ENCODE peak calls at places on chromosomes 7 and 10, in ten cellular contexts. S is amniotic stem cell; P is C1 segment of cervical spinal cord; G is activated CD8-positive, alpha-beta memory T cell treated with anti-CD3 and anti-CD28 coated beads, Interleukin-2, amount 10 ng/mL, durations not matched to agents 7 days and 5 days; H is activated T-helper 1 cell treated with Interleukin-2 at 50 U/mL for 16 hours; Y is OCI-M1; X is endodermal cell; N is small intestine; U is T-helper 1 cell; E is activated CD4-positive, alpha-beta T cell treated with anti-CD3 and anti-CD28 coated beads for 48 hours. D is an unnamed sample.
A peak's percentile ranks its signal among the peaks of the same experiment; 100 is the strongest.

GRCh38 chr7:41879113-41879385 is 176.2 kb upstream of the INHBA start:
- DNase-seq in S (no peak), P (no peak), G (no peak), H (no peak), Y (peak; percentile 25), X (no peak), N (no peak), U (no peak), E (no peak), D (no peak)

GRCh38 chr10:124045245-124045644 is 48.2 kb downstream of the CHST15 start:
- DNase-seq in S (no peak), P (no peak), G (no peak), H (no peak), Y (no peak), X (no peak), N (no peak), U (no peak), E (no peak), D (no peak)

GRCh38 chr10:96960872-96961271 is 128.8 kb downstream of the LCOR start:
- DNase-seq in S (no peak), P (no peak), G (no peak), H (no peak), Y (no peak), X (no peak), N (no peak), U (no peak), E (no peak), D (no peak)

GRCh38 chr10:78134919-78135318 is 101.3 kb downstream of the RPS24 start:
- DNase-seq in S (no peak), P (no peak), G (no peak), H (no peak), Y (peak; percentile 2), X (peak; percentile 60), N (no peak), U (no peak), E (no peak), D (no peak)

GRCh38 chr10:84114088-84114667 is 25.1 kb upstream of the GHITM start:
- DNase-seq in S (no peak), P (no peak), G (no peak), H (no peak), Y (peak; percentile 57), X (peak; percentile 55), N (no peak), U (no peak), E (no peak), D (no peak)

GRCh38 chr10:122435212-122435827 is 19.1 kb upstream of the ARMS2 start:
- DNase-seq in S (no peak), P (no peak), G (no peak), H (no peak), Y (peak; percentile 72), X (no peak), N (peak; percentile 43), U (no peak), E (no peak), D (no peak)

GRCh38 chr7:142152076-142152475 is 40.6 kb downstream of the MGAM2 start:
- DNase-seq in S (no peak), P (no peak), G (no peak), H (no peak), Y (peak; percentile 85), X (no peak), N (peak; percentile 93), U (no peak), E (no peak), D (no peak)

GRCh38 chr10:114199239-114199638 is 20.1 kb downstream of the TDRD1 start:
- DNase-seq in S (no peak), P (no peak), G (no peak), H (no peak), Y (no peak), X (no peak), N (no peak), U (no peak), E (no peak), D (no peak)

GRCh38 chr7:28808786-28809533 is 149.2 kb downstream of the TRIL start:
- DNase-seq in S (no peak), P (peak; percentile 10), G (no peak), H (no peak), Y (no peak), X (peak; percentile 79), N (no peak), U (no peak), E (no peak), D (peak; percentile 36)

GRCh38 chr7:81267508-81267907 is 348.7 kb upstream of the SEMA3C start:
- DNase-seq in S (no peak), P (no peak), G (no peak), H (no peak), Y (no peak), X (no peak), N (no peak), U (no peak), E (no peak), D (no peak)

GRCh38 chr10:88938938-88939337 is 13.6 kb downstream of the ACTA2 start:
- DNase-seq in S (no peak), P (no peak), G (no peak), H (no peak), Y (no peak), X (no peak), N (no peak), U (no peak), E (no peak), D (no peak)

D was measured in colonic mucosa.